ENCODE peak calls at places on chromosomes 13 and 19, in six cellular contexts. One of them, this sample, is unnamed.

GRCh38 chr19:35204799-35205732 is 23.5 kb downstream of the FAM187B start:
- DNase-seq in fibroblast of pulmonary artery: no peak
- DNase-seq in iPS DF 6.9: no peak
- DNase-seq in neural crest cell: no peak
- DNase-seq in Daoy: no peak
- DNase-seq in H54: no peak
- DNase-seq in this sample: no peak

GRCh38 chr13:45328661-45329105 is 12.3 kb downstream of the TPT1 start:
- DNase-seq in Daoy: no peak
- DNase-seq in iPS DF 6.9: no peak
- DNase-seq in H54: no peak
- DNase-seq in fibroblast of pulmonary artery: peak; percentile 88
- DNase-seq in neural crest cell: no peak
- DNase-seq in this sample: no peak

GRCh38 chr19:53808710-53809125 is 15.4 kb downstream of the NLRP12 start:
- DNase-seq in fibroblast of pulmonary artery: peak; percentile 74
- DNase-seq in Daoy: peak; percentile 72
- DNase-seq in neural crest cell: no peak
- DNase-seq in iPS DF 6.9: peak; percentile 52
- DNase-seq in H54: peak; percentile 44
- DNase-seq in this sample: no peak

GRCh38 chr13:75372517-75372916 is 109.5 kb downstream of the TBC1D4 start:
- DNase-seq in Daoy: no peak
- DNase-seq in neural crest cell: peak; percentile 15
- DNase-seq in H54: no peak
- DNase-seq in iPS DF 6.9: no peak
- DNase-seq in fibroblast of pulmonary artery: peak; percentile 74
- DNase-seq in this sample: no peak

GRCh38 chr13:43196171-43196611 is 172.8 kb downstream of the DNAJC15 start:
- DNase-seq in iPS DF 6.9: no peak
- DNase-seq in fibroblast of pulmonary artery: peak; percentile 53
- DNase-seq in neural crest cell: no peak
- DNase-seq in Daoy: peak; percentile 5
- DNase-seq in H54: no peak
- DNase-seq in this sample: no peak

GRCh38 chr19:35491838-35492360 is 1.6 kb upstream of the KRTDAP start:
- DNase-seq in H54: no peak
- DNase-seq in fibroblast of pulmonary artery: no peak
- DNase-seq in neural crest cell: no peak
- DNase-seq in Daoy: no peak
- DNase-seq in iPS DF 6.9: no peak
- DNase-seq in this sample: peak; percentile 65

GRCh38 chr13:59750860-59751259 is 412.9 kb downstream of the DIAPH3 start:
- DNase-seq in H54: no peak
- DNase-seq in Daoy: no peak
- DNase-seq in neural crest cell: peak; percentile 52
- DNase-seq in fibroblast of pulmonary artery: peak; percentile 67
- DNase-seq in iPS DF 6.9: peak; percentile 77
- DNase-seq in this sample: no peak

GRCh38 chr13:40563350-40564125 is 102.9 kb downstream of the FOXO1 start:
- DNase-seq in neural crest cell: no peak
- DNase-seq in Daoy: no peak
- DNase-seq in H54: no peak
- DNase-seq in iPS DF 6.9: no peak
- DNase-seq in fibroblast of pulmonary artery: peak; percentile 67
- DNase-seq in this sample: no peak

GRCh38 chr13:26946675-26947342 is 186.2 kb upstream of the GPR12 start:
- DNase-seq in iPS DF 6.9: peak; percentile 25
- DNase-seq in fibroblast of pulmonary artery: peak; percentile 83
- DNase-seq in H54: peak; percentile 49
- DNase-seq in neural crest cell: no peak
- DNase-seq in Daoy: peak; percentile 59
- DNase-seq in this sample: no peak

GRCh38 chr19:58003153-58003828 is 671 bp upstream of the ZNF606 start:
- DNase-seq in H54: no peak
- DNase-seq in fibroblast of pulmonary artery: no peak
- DNase-seq in Daoy: no peak
- DNase-seq in iPS DF 6.9: no peak
- DNase-seq in neural crest cell: no peak
- DNase-seq in this sample: no peak

GRCh38 chr13:28819046-28819747 is 942 bp upstream of the MTUS2 start:
- DNase-seq in Daoy: peak; percentile 25
- DNase-seq in iPS DF 6.9: no peak
- DNase-seq in neural crest cell: peak; percentile 4
- DNase-seq in fibroblast of pulmonary artery: peak; percentile 35
- DNase-seq in H54: no peak
- DNase-seq in this sample: no peak

GRCh38 chr13:27170521-27171243 is 929 bp downstream of the USP12 start:
- DNase-seq in H54: no peak
- DNase-seq in neural crest cell: peak; percentile 71
- DNase-seq in fibroblast of pulmonary artery: peak; percentile 45
- DNase-seq in iPS DF 6.9: peak; percentile 27
- DNase-seq in Daoy: peak; percentile 37
- DNase-seq in this sample: peak; percentile 86

GRCh38 chr19:48635966-48636858 is 967 bp downstream of the DBP start:
- DNase-seq in H54: no peak
- DNase-seq in Daoy: peak; percentile 9
- DNase-seq in fibroblast of pulmonary artery: no peak
- DNase-seq in neural crest cell: no peak
- DNase-seq in iPS DF 6.9: no peak
- DNase-seq in this sample: no peak

GRCh38 chr19:16328824-16329482 is 4.3 kb downstream of the KLF2 start:
- DNase-seq in H54: no peak
- DNase-seq in neural crest cell: no peak
- DNase-seq in iPS DF 6.9: no peak
- DNase-seq in fibroblast of pulmonary artery: peak; percentile 76
- DNase-seq in Daoy: no peak
- DNase-seq in this sample: no peak

GRCh38 chr13:39273953-39274352 is 235.7 kb downstream of the NHLRC3 start:
- DNase-seq in neural crest cell: no peak
- DNase-seq in iPS DF 6.9: peak; percentile 2
- DNase-seq in fibroblast of pulmonary artery: peak; percentile 40
- DNase-seq in Daoy: no peak
- DNase-seq in H54: no peak
- DNase-seq in this sample: no peak

GRCh38 chr19:12112238-12112637 is 27.9 kb downstream of the ZNF20 start:
- DNase-seq in fibroblast of pulmonary artery: no peak
- DNase-seq in iPS DF 6.9: no peak
- DNase-seq in H54: no peak
- DNase-seq in neural crest cell: no peak
- DNase-seq in Daoy: no peak
- DNase-seq in this sample: no peak

GRCh38 chr13:30346159-30346788 is 38.9 kb upstream of the KATNAL1 start:
- DNase-seq in neural crest cell: no peak
- DNase-seq in iPS DF 6.9: no peak
- DNase-seq in Daoy: no peak
- DNase-seq in H54: no peak
- DNase-seq in fibroblast of pulmonary artery: no peak
- DNase-seq in this sample: no peak

GRCh38 chr13:45737571-45738002 is 35.5 kb downstream of the CBY2 start:
- DNase-seq in Daoy: peak; percentile 3
- DNase-seq in fibroblast of pulmonary artery: no peak
- DNase-seq in H54: no peak
- DNase-seq in neural crest cell: no peak
- DNase-seq in iPS DF 6.9: no peak
- DNase-seq in this sample: no peak

GRCh38 chr13:21149568-21149967 is 26.8 kb downstream of the SKA3 start:
- DNase-seq in fibroblast of pulmonary artery: no peak
- DNase-seq in Daoy: no peak
- DNase-seq in iPS DF 6.9: no peak
- DNase-seq in neural crest cell: no peak
- DNase-seq in H54: no peak
- DNase-seq in this sample: no peak

GRCh38 chr19:31352782-31353651 is 3.8 kb upstream of the TSHZ3 start:
- DNase-seq in neural crest cell: no peak
- DNase-seq in fibroblast of pulmonary artery: no peak
- DNase-seq in H54: no peak
- DNase-seq in iPS DF 6.9: no peak
- DNase-seq in Daoy: no peak
- DNase-seq in this sample: no peak

GRCh38 chr19:35134601-35135091 is at the start of gene LGI4:
- DNase-seq in Daoy: no peak
- DNase-seq in fibroblast of pulmonary artery: no peak
- DNase-seq in neural crest cell: no peak
- DNase-seq in iPS DF 6.9: no peak
- DNase-seq in H54: no peak
- DNase-seq in this sample: no peak

GRCh38 chr19:41551711-41552110 is 24.3 kb upstream of the CEACAM21 start:
- DNase-seq in iPS DF 6.9: no peak
- DNase-seq in fibroblast of pulmonary artery: no peak
- DNase-seq in Daoy: no peak
- DNase-seq in neural crest cell: no peak
- DNase-seq in H54: no peak
- DNase-seq in this sample: no peak

GRCh38 chr13:47120284-47120683 is 223.4 kb upstream of the HTR2A start:
- DNase-seq in iPS DF 6.9: no peak
- DNase-seq in fibroblast of pulmonary artery: no peak
- DNase-seq in neural crest cell: no peak
- DNase-seq in Daoy: no peak
- DNase-seq in H54: no peak
- DNase-seq in this sample: no peak

GRCh38 chr13:24727731-24728601 is 36.0 kb upstream of the RNF17 start:
- DNase-seq in fibroblast of pulmonary artery: peak; percentile 92
- DNase-seq in Daoy: peak; percentile 73
- DNase-seq in H54: peak; percentile 51
- DNase-seq in iPS DF 6.9: no peak
- DNase-seq in neural crest cell: peak; percentile 54
- DNase-seq in this sample: peak; percentile 61

GRCh38 chr13:40784540-40784939 is 4.9 kb upstream of the SLC25A15 start:
- DNase-seq in H54: no peak
- DNase-seq in fibroblast of pulmonary artery: no peak
- DNase-seq in Daoy: no peak
- DNase-seq in iPS DF 6.9: no peak
- DNase-seq in neural crest cell: no peak
- DNase-seq in this sample: no peak

GRCh38 chr19:2865334-2866221 is 1.6 kb upstream of the ZNF556 start:
- DNase-seq in Daoy: no peak
- DNase-seq in neural crest cell: no peak
- DNase-seq in fibroblast of pulmonary artery: no peak
- DNase-seq in H54: no peak
- DNase-seq in iPS DF 6.9: no peak
- DNase-seq in this sample: no peak

GRCh38 chr19:6772028-6772865 is at the start of gene VAV1:
- DNase-seq in fibroblast of pulmonary artery: no peak
- DNase-seq in Daoy: no peak
- DNase-seq in neural crest cell: no peak
- DNase-seq in iPS DF 6.9: no peak
- DNase-seq in H54: no peak
- DNase-seq in this sample: peak; percentile 95

GRCh38 chr19:11580665-11581418 is 3.4 kb upstream of the ACP5 start:
- DNase-seq in Daoy: no peak
- DNase-seq in iPS DF 6.9: no peak
- DNase-seq in fibroblast of pulmonary artery: peak; percentile 28
- DNase-seq in neural crest cell: no peak
- DNase-seq in H54: no peak
- DNase-seq in this sample: no peak

GRCh38 chr19:47719047-47719885 is 6.0 kb downstream of the EHD2 start:
- DNase-seq in iPS DF 6.9: no peak
- DNase-seq in fibroblast of pulmonary artery: peak; percentile 96
- DNase-seq in H54: peak; percentile 75
- DNase-seq in neural crest cell: no peak
- DNase-seq in Daoy: peak; percentile 92
- DNase-seq in this sample: peak; percentile 78

GRCh38 chr13:33838567-33839131 is 20.7 kb downstream of the RFC3 start:
- DNase-seq in neural crest cell: no peak
- DNase-seq in iPS DF 6.9: no peak
- DNase-seq in H54: no peak
- DNase-seq in fibroblast of pulmonary artery: peak; percentile 45
- DNase-seq in Daoy: no peak
- DNase-seq in this sample: no peak

GRCh38 chr19:56976995-56977906 is 136.7 kb upstream of the PEG3 start:
- DNase-seq in neural crest cell: no peak
- DNase-seq in H54: no peak
- DNase-seq in iPS DF 6.9: no peak
- DNase-seq in Daoy: no peak
- DNase-seq in fibroblast of pulmonary artery: no peak
- DNase-seq in this sample: no peak

GRCh38 chr19:7779631-7780486 is 16.8 kb downstream of the CLEC4M start:
- DNase-seq in fibroblast of pulmonary artery: no peak
- DNase-seq in Daoy: no peak
- DNase-seq in iPS DF 6.9: no peak
- DNase-seq in neural crest cell: no peak
- DNase-seq in H54: no peak
- DNase-seq in this sample: no peak

GRCh38 chr13:50731400-50731799 is 112.1 kb downstream of the DLEU7 start:
- DNase-seq in Daoy: no peak
- DNase-seq in neural crest cell: no peak
- DNase-seq in fibroblast of pulmonary artery: peak; percentile 90
- DNase-seq in iPS DF 6.9: no peak
- DNase-seq in H54: no peak
- DNase-seq in this sample: no peak

GRCh38 chr13:112892759-112893569 is 76.0 kb upstream of the MCF2L start:
- DNase-seq in iPS DF 6.9: no peak
- DNase-seq in Daoy: no peak
- DNase-seq in H54: no peak
- DNase-seq in fibroblast of pulmonary artery: no peak
- DNase-seq in neural crest cell: no peak
- DNase-seq in this sample: peak; percentile 31

GRCh38 chr19:11067356-11068113 is 21.7 kb upstream of the LDLR start:
- DNase-seq in neural crest cell: no peak
- DNase-seq in H54: no peak
- DNase-seq in iPS DF 6.9: no peak
- DNase-seq in fibroblast of pulmonary artery: no peak
- DNase-seq in Daoy: no peak
- DNase-seq in this sample: no peak

GRCh38 chr19:3150739-3151329 is 15.0 kb downstream of the GNA15 start:
- DNase-seq in H54: no peak
- DNase-seq in Daoy: no peak
- DNase-seq in iPS DF 6.9: no peak
- DNase-seq in fibroblast of pulmonary artery: no peak
- DNase-seq in neural crest cell: no peak
- DNase-seq in this sample: no peak

This sample was measured in left lung.